ENCODE peak calls at places on chromosomes 11 and 22, in eight cellular contexts. E is SK-N-MC, H is fibroblast of villous mesenchyme, F is astrocyte, T is neuronal stem cell, J is esophagus muscularis mucosa, N is cardiac fibroblast, M is GM12864. I is an unnamed sample.

GRCh38 chr11:112795142-112795815 is 165.9 kb upstream of the NCAM1 start:
- DNase-seq in E (no peak), H (peak; percentile 25), F (peak; percentile 29), T (no peak), J (no peak), N (peak; percentile 69), M (peak; percentile 24), I (no peak)

GRCh38 chr22:42918500-42918899 is 61.4 kb upstream of the ARFGAP3 start:
- DNase-seq in E (no peak), H (no peak), F (no peak), T (no peak), J (no peak), N (no peak), M (no peak), I (no peak)

GRCh38 chr22:42993651-42994275 is 21.2 kb downstream of the PACSIN2 start:
- DNase-seq in E (no peak), H (peak; percentile 59), F (peak; percentile 62), T (no peak), J (no peak), N (peak; percentile 60), M (no peak), I (no peak)

GRCh38 chr11:43989162-43989961 is 46.9 kb downstream of the C11orf96 start:
- DNase-seq in E (no peak), H (peak; percentile 48), F (no peak), T (no peak), J (no peak), N (peak; percentile 53), M (no peak), I (no peak)

GRCh38 chr11:42770444-42771065 is 541.2 kb upstream of the API5 start:
- DNase-seq in E (peak; percentile 30), H (no peak), F (no peak), T (peak; percentile 36), J (no peak), N (peak; percentile 23), M (peak; percentile 1), I (no peak)

GRCh38 chr11:134640536-134640935 is 228.5 kb upstream of the B3GAT1 start:
- DNase-seq in E (no peak), H (no peak), F (no peak), T (no peak), J (no peak), N (no peak), M (no peak), I (no peak)

GRCh38 chr11:66470015-66470414 is 3.3 kb downstream of the PELI3 start:
- DNase-seq in E (no peak), H (no peak), F (no peak), T (no peak), J (no peak), N (no peak), M (no peak), I (no peak)

GRCh38 chr22:24427500-24428164 is at the start of gene ADORA2A:
- DNase-seq in E (no peak), H (no peak), F (no peak), T (no peak), J (no peak), N (no peak), M (peak; percentile 66), I (no peak)

GRCh38 chr11:119310682-119311052 is 6.3 kb downstream of the MCAM start:
- DNase-seq in E (no peak), H (no peak), F (no peak), T (no peak), J (no peak), N (no peak), M (no peak), I (no peak)

GRCh38 chr11:35334385-35335090 is 84.8 kb downstream of the SLC1A2 start:
- DNase-seq in E (no peak), H (peak; percentile 70), F (no peak), T (no peak), J (no peak), N (no peak), M (peak; percentile 48), I (no peak)

GRCh38 chr11:1060885-1061616 is 13.6 kb upstream of the MUC2 start:
- DNase-seq in E (no peak), H (peak; percentile 77), F (peak; percentile 75), T (no peak), J (no peak), N (peak; percentile 66), M (no peak), I (no peak)

GRCh38 chr22:32333769-32334639 is 23.7 kb upstream of the RFPL3 start:
- DNase-seq in E (no peak), H (no peak), F (no peak), T (no peak), J (no peak), N (no peak), M (no peak), I (no peak)

GRCh38 chr22:35915477-35916013 is 113.1 kb downstream of the RBFOX2 start:
- DNase-seq in E (no peak), H (peak; percentile 25), F (peak; percentile 68), T (no peak), J (no peak), N (no peak), M (no peak), I (no peak)

GRCh38 chr11:123083623-123084029 is 21.7 kb upstream of the HSPA8 start:
- DNase-seq in E (no peak), H (peak; percentile 94), F (peak; percentile 95), T (no peak), J (peak; percentile 95), N (peak; percentile 99), M (no peak), I (peak; percentile 96)

GRCh38 chr22:44933829-44934735 is 75.7 kb downstream of the PHF21B start:
- DNase-seq in E (no peak), H (no peak), F (no peak), T (no peak), J (no peak), N (no peak), M (no peak), I (no peak)

GRCh38 chr11:19436932-19437331 is 196.2 kb upstream of the E2F8 start:
- DNase-seq in E (no peak), H (no peak), F (no peak), T (no peak), J (no peak), N (no peak), M (no peak), I (no peak)

GRCh38 chr11:60121259-60121658 is 32.8 kb downstream of the MS4A2 start:
- DNase-seq in E (no peak), H (no peak), F (no peak), T (no peak), J (no peak), N (no peak), M (no peak), I (no peak)

GRCh38 chr11:98047647-98048046 is 973.1 kb upstream of the CNTN5 start:
- DNase-seq in E (no peak), H (no peak), F (no peak), T (no peak), J (no peak), N (no peak), M (no peak), I (no peak)

GRCh38 chr11:111917788-111918187 is 925 bp upstream of the C11orf52 start:
- DNase-seq in E (no peak), H (no peak), F (no peak), T (no peak), J (peak; percentile 39), N (no peak), M (no peak), I (no peak)

GRCh38 chr11:27456140-27456801 is 16.3 kb downstream of the LGR4 start:
- DNase-seq in E (peak; percentile 93), H (no peak), F (peak; percentile 61), T (no peak), J (no peak), N (peak; percentile 43), M (no peak), I (no peak)

GRCh38 chr11:60950933-60951610 is 904 bp downstream of the SLC15A3 start:
- DNase-seq in E (no peak), H (peak; percentile 24), F (no peak), T (no peak), J (no peak), N (no peak), M (no peak), I (no peak)

DNA sequence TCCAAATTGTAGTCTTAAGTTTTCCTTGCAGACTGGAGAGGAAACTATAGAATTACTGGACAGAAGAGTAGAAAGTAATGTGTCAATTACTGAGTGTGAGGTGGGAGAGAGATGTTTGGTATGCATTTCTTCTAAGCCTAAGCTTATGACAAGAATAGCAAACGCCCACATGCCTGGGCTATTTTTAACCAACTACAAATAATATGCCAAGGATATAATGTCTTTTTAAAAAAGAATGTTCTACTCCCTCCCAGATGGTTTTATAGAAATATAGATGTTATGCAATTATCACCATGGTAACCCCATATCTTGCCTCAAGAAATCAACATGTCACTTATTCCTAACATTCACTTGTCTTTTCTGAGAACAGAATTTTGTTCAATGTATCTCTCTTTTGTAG is 996.7 kb upstream of the CHORDC1 start:
- DNase-seq in E (no peak), H (no peak), F (peak; percentile 25), T (no peak), J (no peak), N (peak; percentile 47), M (no peak), I (peak; percentile 36)
- H3K4me3 ChIP-seq in E (peak overlapping the region; percentile 18), H (no peak overlapping the region), F (no peak overlapping the region), T (no peak overlapping the region), J (no peak overlapping the region), N (no peak overlapping the region), M (no peak overlapping the region), I (no peak overlapping the region)

GRCh38 chr11:75349540-75350116 is 1.8 kb downstream of the ARRB1 start:
- DNase-seq in E (no peak), H (no peak), F (no peak), T (peak; percentile 52), J (no peak), N (no peak), M (no peak), I (no peak)
- H3K4me3 ChIP-seq in E (peak overlapping the region; percentile 91), H (peak overlapping the region; percentile 76), F (no peak overlapping the region), T (no peak overlapping the region), J (peak overlapping the region; percentile 90), N (no peak overlapping the region), M (no peak overlapping the region), I (no peak overlapping the region)

GRCh38 chr22:37308385-37309200 is 26.3 kb downstream of the CYTH4 start:
- DNase-seq in E (no peak), H (no peak), F (no peak), T (no peak), J (no peak), N (no peak), M (no peak), I (no peak)
- H3K4me3 ChIP-seq in E (no peak overlapping the region), H (no peak overlapping the region), F (no peak overlapping the region), T (no peak overlapping the region), J (no peak overlapping the region), N (no peak overlapping the region), M (no peak overlapping the region), I (no peak overlapping the region)

GRCh38 chr11:101586965-101587364 is 3.2 kb upstream of the TRPC6 start:
- DNase-seq in E (no peak), H (no peak), F (no peak), T (no peak), J (no peak), N (no peak), M (no peak), I (no peak)

GRCh38 chr11:101583180-101584128 is at the start of gene TRPC6:
- DNase-seq in E (no peak), H (peak; percentile 66), F (peak; percentile 8), T (no peak), J (no peak), N (peak; percentile 0), M (no peak), I (no peak)

GRCh38 chr11:101584651-101585050 is 844 bp upstream of the TRPC6 start:
- DNase-seq in E (no peak), H (no peak), F (no peak), T (no peak), J (no peak), N (no peak), M (no peak), I (no peak)

GRCh38 chr11:101584129-101584515 is 315 bp upstream of the TRPC6 start:
- DNase-seq in E (no peak), H (peak; percentile 58), F (no peak), T (no peak), J (no peak), N (no peak), M (no peak), I (no peak)

GRCh38 chr11:101582242-101583052 is 1.4 kb downstream of the TRPC6 start:
- DNase-seq in E (no peak), H (no peak), F (no peak), T (no peak), J (no peak), N (no peak), M (no peak), I (no peak)
- H3K4me3 ChIP-seq in E (peak overlapping the region; percentile 65), H (peak overlapping the region; percentile 62), F (peak overlapping the region; percentile 55), T (no peak overlapping the region), J (peak overlapping the region; percentile 74), N (peak overlapping the region; percentile 55), M (no peak overlapping the region), I (peak overlapping the region; percentile 33)